ENCODE peak calls at places on chromosomes 13 and 19, in seven cellular contexts. P, C, L, N, H, R and T are unnamed samples.
A peak's percentile ranks its signal among the peaks of the same experiment; 100 is the strongest.

GRCh38 chr19:38676023-38676877 is 28.8 kb downstream of the ACTN4 start:
- DNase-seq in P (no peak), C (no peak), L (peak; percentile 87), N (no peak), H (no peak), R (no peak), T (no peak)

GRCh38 chr19:47271949-47272348 is 2.7 kb upstream of the INAFM1 start:
- DNase-seq in P (no peak), C (no peak), L (peak; percentile 62), N (no peak), H (no peak), R (no peak), T (no peak)

GRCh38 chr13:96052655-96053002 is 572 bp downstream of the UGGT2 start:
- DNase-seq in P (no peak), C (no peak), L (peak; percentile 89), N (peak; percentile 6), H (peak; percentile 15), R (no peak), T (no peak)

GRCh38 chr13:99197257-99197651 is 3.4 kb upstream of the UBAC2 start:
- DNase-seq in P (no peak), C (no peak), L (no peak), N (no peak), H (peak; percentile 77), R (no peak), T (no peak)

GRCh38 chr19:54439174-54439851 is 9.7 kb upstream of the LENG8 start:
- DNase-seq in P (peak; percentile 58), C (no peak), L (peak; percentile 82), N (peak; percentile 70), H (peak; percentile 68), R (peak; percentile 77), T (peak; percentile 52)

GRCh38 chr19:23263870-23264590 is 13.8 kb upstream of the ZNF724 start:
- DNase-seq in P (peak; percentile 40), C (no peak), L (no peak), N (no peak), H (no peak), R (no peak), T (no peak)

GRCh38 chr19:36009220-36009619 is 607 bp upstream of the SYNE4 start:
- DNase-seq in P (peak; percentile 80), C (peak; percentile 63), L (peak; percentile 98), N (peak; percentile 65), H (peak; percentile 56), R (peak; percentile 77), T (no peak)

GRCh38 chr19:5547881-5548280 is 19.9 kb downstream of the TINCR start:
- DNase-seq in P (peak; percentile 41), C (no peak), L (peak; percentile 23), N (peak; percentile 55), H (peak; percentile 81), R (no peak), T (no peak)

GRCh38 chr19:35281303-35281702 is 1.0 kb upstream of the HAMP start:
- DNase-seq in P (no peak), C (no peak), L (peak; percentile 79), N (no peak), H (peak; percentile 24), R (no peak), T (no peak)

GRCh38 chr13:54184576-54184975 is 1156.0 kb downstream of the OLFM4 start:
- DNase-seq in P (no peak), C (no peak), L (no peak), N (no peak), H (no peak), R (no peak), T (no peak)

GRCh38 chr19:39111593-39112199 is 13.9 kb upstream of the PAK4 start:
- DNase-seq in P (peak; percentile 43), C (no peak), L (peak; percentile 30), N (no peak), H (peak; percentile 59), R (no peak), T (no peak)

GRCh38 chr13:96544965-96545364 is 449.3 kb downstream of the OXGR1 start:
- DNase-seq in P (no peak), C (no peak), L (no peak), N (no peak), H (peak; percentile 12), R (no peak), T (no peak)

GRCh38 chr19:55440411-55441105 is 2.5 kb downstream of the SHISA7 start:
- DNase-seq in P (no peak), C (no peak), L (peak; percentile 92), N (no peak), H (no peak), R (no peak), T (no peak)

GRCh38 chr19:16263115-16263839 is 61.3 kb upstream of the KLF2 start:
- DNase-seq in P (no peak), C (no peak), L (no peak), N (no peak), H (no peak), R (no peak), T (no peak)

GRCh38 chr13:25608181-25608580 is 236.4 kb downstream of the ATP8A2 start:
- DNase-seq in P (no peak), C (no peak), L (peak; percentile 9), N (no peak), H (no peak), R (no peak), T (no peak)

GRCh38 chr13:20383058-20383457 is 142.6 kb downstream of the CRYL1 start:
- DNase-seq in P (no peak), C (no peak), L (no peak), N (no peak), H (no peak), R (no peak), T (no peak)

GRCh38 chr19:5128251-5128931 is 159.5 kb downstream of the KDM4B start:
- DNase-seq in P (peak; percentile 88), C (no peak), L (peak; percentile 98), N (peak; percentile 95), H (no peak), R (peak; percentile 93), T (no peak)

GRCh38 chr19:42255766-42256750 is 1.1 kb upstream of the ERF start:
- DNase-seq in P (peak; percentile 53), C (no peak), L (peak; percentile 91), N (peak; percentile 61), H (peak; percentile 32), R (peak; percentile 87), T (no peak)

GRCh38 chr13:49097374-49097773 is 121.7 kb downstream of the FNDC3A start:
- DNase-seq in P (no peak), C (no peak), L (peak; percentile 55), N (no peak), H (peak; percentile 65), R (no peak), T (no peak)

GRCh38 chr19:29278716-29279115 is 65.8 kb upstream of the UQCRFS1 start:
- DNase-seq in P (no peak), C (no peak), L (no peak), N (peak; percentile 19), H (no peak), R (no peak), T (no peak)

GRCh38 chr19:53867225-53868090 is at the start of gene MYADM:
- DNase-seq in P (peak; percentile 96), C (peak; percentile 99), L (peak; percentile 100), N (peak; percentile 99), H (peak; percentile 100), R (peak; percentile 97), T (peak; percentile 97)

GRCh38 chr19:5592531-5592930 is 24.8 kb upstream of the TINCR start:
- DNase-seq in P (no peak), C (no peak), L (peak; percentile 80), N (no peak), H (no peak), R (no peak), T (no peak)

GRCh38 chr19:22595918-22596341 is 38.2 kb upstream of the ZNF492 start:
- DNase-seq in P (no peak), C (no peak), L (peak; percentile 22), N (no peak), H (no peak), R (peak; percentile 86), T (no peak)

GRCh38 chr13:99656843-99657506 is 155.7 kb downstream of the TM9SF2 start:
- DNase-seq in P (no peak), C (no peak), L (no peak), N (no peak), H (no peak), R (no peak), T (no peak)

GRCh38 chr19:43774103-43774939 is 6.5 kb downstream of the KCNN4 start:
- DNase-seq in P (peak; percentile 85), C (peak; percentile 74), L (peak; percentile 90), N (peak; percentile 86), H (no peak), R (peak; percentile 68), T (no peak)

DNA sequence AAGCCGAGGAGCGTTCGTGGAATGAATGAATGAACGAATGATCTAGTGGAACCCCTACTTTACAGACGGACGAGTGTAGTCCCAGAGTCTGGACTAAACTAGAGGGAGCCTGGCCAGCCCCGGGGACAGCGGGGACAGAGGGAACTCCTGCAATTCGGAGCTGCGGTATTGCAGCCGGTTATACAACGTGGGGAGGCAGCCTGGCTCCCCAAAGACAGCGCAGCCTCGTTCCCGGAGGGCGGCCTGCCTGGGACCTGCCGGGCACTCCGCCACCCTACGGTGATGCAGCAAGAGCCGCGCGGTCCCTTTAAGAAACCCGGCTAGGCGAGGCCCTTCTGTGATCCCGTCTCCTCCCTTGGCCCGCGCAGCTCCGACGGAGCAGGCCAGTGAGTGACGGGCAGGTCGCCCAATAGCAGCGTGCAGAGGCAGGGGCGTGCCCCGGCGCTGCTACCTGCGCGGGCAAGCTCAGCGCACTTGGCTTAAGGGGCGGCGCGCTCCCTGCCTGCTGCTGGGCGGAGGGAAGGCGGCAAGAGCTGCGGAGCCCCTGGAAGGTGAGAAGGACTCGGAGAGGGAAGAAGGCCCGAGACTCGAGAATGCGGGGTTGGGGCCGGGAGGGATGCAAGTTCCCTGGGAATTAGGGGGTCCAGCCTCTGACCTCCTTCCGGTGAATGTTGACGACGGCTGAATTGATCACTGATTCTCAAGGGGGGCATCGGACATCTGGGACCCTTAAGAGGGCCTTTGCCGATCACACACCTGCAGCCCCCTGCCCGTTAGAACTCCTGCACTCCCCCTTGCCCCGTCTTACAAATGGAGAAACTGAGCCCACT is at the start of gene ABCA7:
- DNase-seq in P (peak; percentile 99), C (peak; percentile 99), L (peak; percentile 98), N (peak; percentile 98), H (peak; percentile 98), R (peak; percentile 98), T (peak; percentile 96)
- H3K4me1 ChIP-seq in P (peaks cover 28% of the 10 kb centered on the region), C (no peaks in the 10 kb centered on the region), L (peaks cover 42% of the 10 kb centered on the region), N (peaks cover 8% of the 10 kb centered on the region), H (peaks cover 16% of the 10 kb centered on the region), R (peaks cover 21% of the 10 kb centered on the region), T (no peaks in the 10 kb centered on the region)

GRCh38 chr19:19632661-19633060 is 4.6 kb upstream of the LPAR2 start:
- DNase-seq in P (no peak), C (no peak), L (peak; percentile 29), N (no peak), H (no peak), R (no peak), T (no peak)
- TF ChIP-seq CTCF in P (no peak), C (no peak), L (no peak), N (no peak), H (no peak), R (no peak), T (no peak)

GRCh38 chr13:45464687-45465453 is at the start of gene COG3:
- DNase-seq in P (peak; percentile 96), C (peak; percentile 94), L (peak; percentile 96), N (peak; percentile 95), H (peak; percentile 93), R (peak; percentile 97), T (peak; percentile 92)
- H3K27me3 ChIP-seq in P (no peaks in the 10 kb centered on the region), C (no peaks in the 10 kb centered on the region), L (no peaks in the 10 kb centered on the region), N (peaks cover 14% of the 10 kb centered on the region), H (no peaks in the 10 kb centered on the region), R (no peaks in the 10 kb centered on the region), T (no peaks in the 10 kb centered on the region)

GRCh38 chr19:18741566-18742121 is 49.5 kb downstream of the COMP start:
- DNase-seq in P (no peak), C (peak; percentile 79), L (no peak), N (no peak), H (peak; percentile 47), R (peak; percentile 46), T (no peak)
- H3K4me1 ChIP-seq in P (peaks cover 17% of the 10 kb centered on the region), C (no peaks in the 10 kb centered on the region), L (no peaks in the 10 kb centered on the region), N (peaks cover 56% of the 10 kb centered on the region), H (peaks cover 9% of the 10 kb centered on the region), R (peaks cover 50% of the 10 kb centered on the region), T (peaks cover 10% of the 10 kb centered on the region)